ENCODE peak calls at places on chromosomes 12 and 14, in four cellular contexts. I, L, W and D are unnamed samples.

GRCh38 chr12:88503344-88503743 is 76.9 kb downstream of the KITLG start:
- DNase-seq in I (no peak), L (no peak), W (no peak), D (no peak)

GRCh38 chr14:81594012-81594411 is 60.4 kb upstream of the SEL1L start:
- DNase-seq in I (no peak), L (no peak), W (no peak), D (no peak)

GRCh38 chr12:118456741-118457140 is 80.4 kb downstream of the SUDS3 start:
- DNase-seq in I (no peak), L (no peak), W (no peak), D (no peak)

GRCh38 chr14:38256358-38256840 is 506 bp upstream of the CLEC14A start:
- DNase-seq in I (no peak), L (peak; percentile 12), W (no peak), D (no peak)

GRCh38 chr12:19963972-19964371 is 404.4 kb upstream of the PDE3A start:
- DNase-seq in I (no peak), L (no peak), W (no peak), D (no peak)

GRCh38 chr14:45038865-45039264 is 45.1 kb upstream of the PRPF39 start:
- DNase-seq in I (no peak), L (no peak), W (no peak), D (no peak)

GRCh38 chr14:56219666-56220413 is 101.6 kb downstream of the PELI2 start:
- DNase-seq in I (no peak), L (no peak), W (no peak), D (no peak)

GRCh38 chr12:102612008-102612407 is 131.6 kb upstream of the IGF1 start:
- DNase-seq in I (no peak), L (no peak), W (no peak), D (no peak)

GRCh38 chr14:104393199-104393897 is 186.2 kb upstream of the C14orf180 start:
- DNase-seq in I (no peak), L (peak; percentile 11), W (peak; percentile 61), D (no peak)

GRCh38 chr14:61435563-61436337 is 114.4 kb downstream of the PRKCH start:
- DNase-seq in I (no peak), L (no peak), W (no peak), D (no peak)

GRCh38 chr12:31226639-31227038 is 99.3 kb downstream of the SINHCAF start:
- DNase-seq in I (no peak), L (no peak), W (no peak), D (no peak)

GRCh38 chr12:3743803-3744202 is 9.1 kb downstream of the CRACR2A start:
- DNase-seq in I (no peak), L (peak; percentile 81), W (no peak), D (no peak)